ENCODE peak calls at places on chromosomes 3 and 15, in seven cellular contexts. F is PC-9, O is A549, V is lower lobe of right lung, U is psoas muscle, N is HCT116, H is fibroblast of lung. Q is an unnamed sample.

GRCh38 chr15:60328852-60329443 is 68.8 kb downstream of the ANXA2 start:
- DNase-seq in V (no peak), O (peak; percentile 47), H (no peak), F (no peak), N (no peak), U (no peak), Q (no peak)

GRCh38 chr15:90592144-90592887 is 62.6 kb downstream of the CRTC3 start:
- DNase-seq in H (peak; percentile 81), O (peak; percentile 77), U (no peak), F (no peak), V (no peak), N (no peak), Q (no peak)

GRCh38 chr3:64783200-64783599 is 95.4 kb upstream of the ADAMTS9 start:
- DNase-seq in N (no peak), U (no peak), O (no peak), H (no peak), F (no peak), V (no peak), Q (no peak)

GRCh38 chr3:13424111-13424844 is 4.2 kb upstream of the NUP210 start:
- DNase-seq in N (no peak), F (no peak), H (no peak), U (no peak), O (no peak), V (no peak), Q (no peak)

GRCh38 chr3:189947948-189948723 is 172.6 kb downstream of the P3H2 start:
- DNase-seq in U (no peak), F (peak; percentile 40), O (peak; percentile 60), V (no peak), H (no peak), N (no peak), Q (no peak)

GRCh38 chr15:39466428-39466827 is 114.5 kb upstream of the THBS1 start:
- DNase-seq in F (no peak), U (peak; percentile 75), O (no peak), V (peak; percentile 58), N (no peak), H (no peak), Q (no peak)

GRCh38 chr15:99442268-99442897 is 123.4 kb upstream of the MEF2A start:
- DNase-seq in O (peak; percentile 43), U (peak; percentile 83), N (peak; percentile 35), V (no peak), F (peak; percentile 80), H (peak; percentile 90), Q (peak; percentile 46)

GRCh38 chr3:140292684-140293083 is 357.7 kb downstream of the CLSTN2 start:
- DNase-seq in U (peak; percentile 79), V (no peak), F (no peak), O (no peak), N (no peak), H (peak; percentile 96), Q (no peak)

GRCh38 chr3:13708871-13709595 is 160.1 kb downstream of the FBLN2 start:
- DNase-seq in V (no peak), O (no peak), N (no peak), F (no peak), U (no peak), H (no peak), Q (no peak)

GRCh38 chr3:156964562-156964961 is 138.4 kb downstream of the LEKR1 start:
- DNase-seq in V (no peak), O (no peak), F (no peak), N (no peak), U (no peak), H (no peak), Q (no peak)

GRCh38 chr3:152961323-152961722 is 126.4 kb downstream of the P2RY1 start:
- DNase-seq in F (no peak), H (peak; percentile 5), V (no peak), N (peak; percentile 60), U (no peak), O (peak; percentile 53), Q (no peak)

GRCh38 chr3:127735767-127736693 is 63.3 kb downstream of the ABTB1 start:
- DNase-seq in F (peak; percentile 36), H (peak; percentile 82), N (no peak), U (no peak), O (peak; percentile 24), V (no peak), Q (no peak)

GRCh38 chr15:61764141-61764540 is 296.1 kb downstream of the VPS13C start:
- DNase-seq in O (no peak), U (no peak), N (no peak), V (no peak), H (no peak), F (no peak), Q (no peak)

GRCh38 chr3:98784042-98784441 is 20.9 kb downstream of the ST3GAL6 start:
- DNase-seq in O (no peak), V (no peak), N (no peak), H (peak; percentile 43), F (no peak), U (no peak), Q (no peak)

GRCh38 chr15:38164507-38164906 is 88.1 kb upstream of the SPRED1 start:
- DNase-seq in N (no peak), F (no peak), H (no peak), V (no peak), O (no peak), U (no peak), Q (no peak)

DNA sequence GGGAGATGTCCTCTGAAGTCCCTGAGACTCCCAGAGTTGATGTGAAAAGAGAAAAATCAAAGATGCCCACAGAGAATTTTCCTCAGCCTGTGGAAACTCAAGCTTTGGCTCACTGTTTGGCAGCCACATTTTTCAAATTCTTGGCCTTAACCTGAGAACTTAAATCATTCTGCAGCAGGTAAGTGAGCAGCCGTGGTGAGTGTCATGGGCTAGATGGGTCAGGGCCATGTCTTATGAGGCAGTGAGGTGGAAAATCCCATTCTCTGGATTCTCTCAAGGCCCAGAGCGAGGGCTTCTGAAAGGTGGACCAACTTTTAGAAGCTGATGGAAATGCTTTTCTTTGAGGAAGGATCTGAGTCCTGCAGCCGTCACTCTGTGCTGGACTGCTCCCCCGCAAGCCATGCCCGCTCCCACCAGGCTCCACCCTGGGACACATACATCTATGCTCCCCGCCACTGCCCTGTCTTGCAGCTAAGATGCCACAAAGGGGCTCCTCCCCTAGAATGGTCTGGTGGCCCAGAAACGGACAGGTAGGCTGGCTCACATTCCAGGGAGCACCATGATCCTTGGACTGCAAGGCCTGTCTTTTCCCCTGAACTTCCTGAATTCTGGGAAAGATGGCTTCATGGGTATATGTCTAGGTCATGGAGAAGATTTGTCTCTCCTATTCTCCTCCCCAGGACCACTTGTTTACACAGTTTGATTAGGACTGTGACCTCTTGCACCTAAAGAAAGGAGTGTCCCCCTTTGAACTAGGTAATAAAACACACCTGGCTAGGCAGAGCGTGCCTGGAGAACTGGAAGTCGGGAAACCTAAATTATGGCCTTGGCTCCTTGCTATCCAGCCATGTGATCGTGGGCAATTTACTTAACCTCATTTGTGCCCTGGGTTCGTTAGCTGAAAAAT is 221.0 kb upstream of the BHLHE40 start:
- DNase-seq in N (no peak), O (no peak), H (no peak), F (peak; percentile 8), V (no peak), U (no peak), Q (no peak)
- H3K27ac ChIP-seq in N (no peak overlapping the region), O (peak overlapping the region; percentile 20), H (no peak overlapping the region), F (no peak overlapping the region), V (no peak overlapping the region), U (no peak overlapping the region), Q (no peak overlapping the region)

GRCh38 chr15:85440451-85440850 is 60.0 kb downstream of the AKAP13 start:
- DNase-seq in H (no peak), V (no peak), O (no peak), N (no peak), F (no peak), U (no peak), Q (no peak)
- H3K4me1 ChIP-seq in H (no peaks in the 10 kb centered on the region), V (peaks cover 40% of the 10 kb centered on the region), O (peaks cover 39% of the 10 kb centered on the region), N (peaks cover 19% of the 10 kb centered on the region), F (peaks cover 34% of the 10 kb centered on the region), U (peaks cover 20% of the 10 kb centered on the region), Q (peaks cover 22% of the 10 kb centered on the region)

GRCh38 chr15:93223803-93224202 is 134.8 kb upstream of the RGMA start:
- DNase-seq in U (no peak), O (no peak), F (no peak), V (no peak), H (no peak), N (no peak), Q (no peak)

GRCh38 chr15:93219859-93220258 is 130.8 kb upstream of the RGMA start:
- DNase-seq in F (no peak), H (no peak), N (no peak), V (no peak), U (no peak), O (no peak), Q (no peak)

GRCh38 chr15:93217343-93217742 is 128.3 kb upstream of the RGMA start:
- DNase-seq in H (no peak), O (no peak), F (no peak), N (no peak), V (no peak), U (peak; percentile 81), Q (no peak)

GRCh38 chr15:93221754-93222153 is 132.7 kb upstream of the RGMA start:
- DNase-seq in V (no peak), H (no peak), F (no peak), U (no peak), O (no peak), N (no peak), Q (no peak)
- TF ChIP-seq CTCF in V (no peak), H (no peak), F (no peak), U (no peak), O (no peak), N (peak; percentile 9), Q (no peak)

GRCh38 chr3:188385295-188385694 is 231.3 kb downstream of the LPP start:
- DNase-seq in H (no peak), N (no peak), U (no peak), F (no peak), V (peak; percentile 57), O (no peak), Q (no peak)
- H3K27ac ChIP-seq in H (no peak overlapping the region), N (no peak overlapping the region), U (no peak overlapping the region), F (peak overlapping the region; percentile 17), V (no peak overlapping the region), O (peak overlapping the region; percentile 15), Q (peak overlapping the region; percentile 32)

DNA sequence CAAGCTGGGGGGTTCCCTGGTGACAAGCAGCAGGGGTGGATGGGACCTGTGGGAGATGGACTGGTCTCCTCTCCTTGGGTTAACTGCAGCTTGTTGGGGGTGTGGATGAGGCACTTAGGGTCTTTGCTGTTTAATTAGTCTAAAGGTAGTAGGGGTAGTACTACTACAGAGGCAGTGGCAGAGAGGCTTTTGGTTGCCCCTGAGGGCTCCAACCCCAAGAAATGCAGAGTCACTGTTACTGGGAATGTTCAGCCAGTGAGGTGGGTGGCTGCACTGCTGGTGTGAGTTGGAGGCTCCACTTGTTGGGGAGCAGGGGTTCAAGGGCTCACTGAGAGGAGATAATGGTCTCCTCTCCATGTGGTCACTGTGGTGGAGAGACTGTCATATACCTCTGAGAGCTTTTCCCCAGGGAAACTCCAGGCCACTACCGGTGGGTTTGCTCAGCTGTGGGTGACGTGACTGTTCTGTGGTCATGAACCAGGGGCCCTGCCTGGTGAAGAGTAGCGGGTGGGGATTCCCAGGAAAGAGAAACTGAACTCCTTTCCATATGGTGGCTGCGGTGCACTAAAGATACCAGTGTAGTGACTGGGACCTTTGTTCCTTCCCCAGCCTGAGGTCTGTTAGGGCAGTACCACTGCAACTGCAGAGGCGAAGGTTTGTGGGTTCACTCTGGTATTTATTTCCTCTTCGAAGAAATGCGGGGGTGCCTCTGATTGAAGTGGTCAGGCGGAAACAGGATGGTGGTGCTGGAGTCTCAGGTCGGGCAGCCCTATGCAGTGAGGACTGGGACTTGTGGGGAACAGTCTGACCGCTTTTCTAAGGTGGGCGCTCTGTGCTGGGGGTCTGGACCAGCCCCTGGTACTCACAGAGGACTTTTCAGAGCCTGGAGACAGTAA is 68.9 kb upstream of the TNFSF10 start:
- DNase-seq in U (no peak), O (no peak), N (no peak), V (no peak), F (no peak), H (peak; percentile 44), Q (no peak)
- H3K4me1 ChIP-seq in U (peaks cover 7% of the 10 kb centered on the region), O (peaks cover 7% of the 10 kb centered on the region), N (peaks cover 4% of the 10 kb centered on the region), V (peaks cover 33% of the 10 kb centered on the region), F (peaks cover 8% of the 10 kb centered on the region), H (no peaks in the 10 kb centered on the region), Q (peaks cover 16% of the 10 kb centered on the region)

Q was measured in thoracic aorta.